ENCODE peak calls at places on chromosomes 2 and 18, in five cellular contexts. F is fibroblast of lung, B is H9, G is activated gamma-delta T cell, T is A172. O is an unnamed sample.

GRCh38 chr2:108615480-108616090 is 81.3 kb downstream of the LIMS1 start:
- DNase-seq in F (no peak), B (no peak), G (no peak), T (no peak), O (no peak)

GRCh38 chr2:235658371-235659174 is 164.7 kb downstream of the AGAP1 start:
- DNase-seq in B (peak), T (no peak), G (no peak), F (no peak), O (no peak)

GRCh38 chr2:85736456-85737355 is 17.1 kb upstream of the ATOH8 start:
- DNase-seq in T (no peak), G (no peak), B (no peak), F (no peak), O (no peak)

GRCh38 chr18:24118750-24119577 is 19.9 kb upstream of the CABYR start:
- DNase-seq in G (no peak), B (peak), T (peak), F (peak), O (peak)

GRCh38 chr18:61876899-61877298 is 15.9 kb downstream of the RNF152 start:
- DNase-seq in B (no peak), T (no peak), G (no peak), F (no peak), O (no peak)

GRCh38 chr2:239257511-239257937 is 143.3 kb downstream of the HDAC4 start:
- DNase-seq in T (peak), G (no peak), B (no peak), F (peak), O (peak)

GRCh38 chr18:49638891-49639557 is 77.2 kb downstream of the LIPG start:
- DNase-seq in F (no peak), B (no peak), G (no peak), T (no peak), O (no peak)

GRCh38 chr2:180577567-180577966 is 402.8 kb upstream of the UBE2E3 start:
- DNase-seq in F (no peak), G (no peak), T (no peak), B (no peak), O (no peak)

GRCh38 chr2:224930124-224930523 is 112.1 kb downstream of the DOCK10 start:
- DNase-seq in G (no peak), T (no peak), B (no peak), F (peak), O (no peak)

GRCh38 chr18:23810396-23810795 is 121.1 kb downstream of the LAMA3 start:
- DNase-seq in F (no peak), T (no peak), B (no peak), G (no peak), O (no peak)

O was measured in IMR-90.